ENCODE peak calls at places on chromosomes 13 and 19, in five cellular contexts. E, K, V, H and S are unnamed samples. For H3K4me1 and H3K27me3, the result is how much of the 10 kb centered on the place peaks cover.

GRCh38 chr19:38559428-38560401 is 58.0 kb downstream of the MAP4K1 start:
- DNase-seq in V (no peak), E (no peak), K (no peak), H (peak), S (no peak)

GRCh38 chr19:51415187-51415586 is 2.3 kb downstream of the SIGLEC10 start:
- DNase-seq in K (no peak), V (no peak), H (no peak), E (no peak), S (no peak)

GRCh38 chr13:27014406-27015359 is 156.9 kb downstream of the USP12 start:
- DNase-seq in V (no peak), H (no peak), K (no peak), E (no peak), S (no peak)

GRCh38 chr19:5632657-5633056 is 9.8 kb downstream of the SAFB start:
- DNase-seq in K (no peak), V (no peak), H (no peak), E (no peak), S (no peak)

GRCh38 chr19:51689751-51690358 is 3.3 kb upstream of the SPACA6 start:
- DNase-seq in K (peak), E (peak), H (peak), V (peak), S (peak)

GRCh38 chr13:113763961-113764792 is 5.2 kb downstream of the TMEM255B start:
- DNase-seq in E (no peak), H (no peak), K (no peak), V (no peak), S (no peak)

GRCh38 chr13:99548448-99548847 is 47.2 kb downstream of the TM9SF2 start:
- DNase-seq in E (no peak), V (no peak), K (no peak), H (no peak), S (no peak)

GRCh38 chr13:100029930-100030329 is 48.3 kb downstream of the ZIC2 start:
- DNase-seq in E (no peak), K (no peak), V (no peak), H (no peak), S (no peak)

GRCh38 chr19:41945135-41945766 is 13.9 kb downstream of the RABAC1 start:
- DNase-seq in V (peak), H (no peak), K (no peak), E (no peak), S (peak)

GRCh38 chr13:91017031-91017668 is 330.3 kb upstream of the MIR17HG start:
- DNase-seq in E (peak), H (no peak), K (no peak), V (peak), S (no peak)

GRCh38 chr19:48961673-48962028 is 3.5 kb upstream of the FTL start:
- DNase-seq in E (no peak), V (no peak), H (no peak), K (no peak), S (no peak)

GRCh38 chr13:30607908-30608307 is 9.8 kb upstream of the USPL1 start:
- DNase-seq in H (no peak), K (no peak), E (no peak), V (no peak), S (no peak)

GRCh38 chr13:80945328-80945727 is 604.4 kb upstream of the SPRY2 start:
- DNase-seq in E (peak), V (no peak), H (no peak), K (no peak), S (peak)

GRCh38 chr19:16078759-16079707 is 2.7 kb downstream of the TPM4 start:
- DNase-seq in V (peak), H (peak), E (peak), K (peak), S (peak)

GRCh38 chr13:32657309-32657708 is 71.1 kb downstream of the PDS5B start:
- DNase-seq in V (no peak), K (no peak), E (no peak), H (no peak), S (no peak)

GRCh38 chr13:100818706-100819105 is 144.1 kb upstream of the TMTC4 start:
- DNase-seq in V (no peak), K (no peak), E (no peak), H (no peak), S (no peak)

GRCh38 chr13:35720690-35721554 is 244.4 kb upstream of the MAB21L1 start:
- DNase-seq in E (peak), V (peak), K (peak), H (peak), S (peak)

GRCh38 chr13:39959497-39959896 is 304.0 kb downstream of the COG6 start:
- DNase-seq in K (no peak), E (no peak), H (no peak), V (no peak), S (no peak)
- H3K4me3 ChIP-seq in K (no peak), E (no peak), H (no peak), V (no peak), S (no peak)

GRCh38 chr13:110913322-110913721 is 1.5 kb downstream of the ANKRD10 start:
- DNase-seq in H (no peak), K (no peak), V (no peak), E (no peak), S (no peak)
- H3K4me1 ChIP-seq in H (half or more), K (under half), V (under half), E (under half), S (under half)

DNA sequence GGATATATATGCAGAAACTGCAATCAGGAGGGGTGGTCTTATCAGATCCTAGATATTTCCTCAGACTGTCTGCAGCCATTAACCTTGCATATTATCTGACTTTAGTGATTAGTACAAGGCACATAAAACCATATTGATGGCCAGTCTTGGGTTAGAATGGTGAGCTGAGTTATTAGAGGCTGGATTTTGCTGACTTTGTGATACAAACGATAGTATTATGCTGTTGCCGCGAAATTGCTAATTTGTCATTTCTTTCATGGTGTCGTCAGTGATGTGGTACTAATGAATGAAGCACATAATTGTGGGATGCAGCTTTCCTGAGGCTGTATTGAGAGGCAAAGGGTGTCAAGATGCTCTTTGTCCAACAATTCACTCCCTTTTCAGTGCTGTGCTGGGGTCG is 172.5 kb downstream of the TEX29 start:
- DNase-seq in V (no peak), H (no peak), K (no peak), E (no peak), S (no peak)
- H3K27me3 ChIP-seq in V (under half), H (under half), K (under half), E (under half), S (under half)

GRCh38 chr19:47661161-47661560 is 52.1 kb upstream of the EHD2 start:
- DNase-seq in E (no peak), H (peak), K (no peak), V (peak), S (peak)

GRCh38 chr19:47663435-47663910 is 49.7 kb upstream of the EHD2 start:
- DNase-seq in H (no peak), V (no peak), E (no peak), K (no peak), S (no peak)

GRCh38 chr19:47661571-47661970 is 51.7 kb upstream of the EHD2 start:
- DNase-seq in E (no peak), V (no peak), K (no peak), H (peak), S (no peak)

GRCh38 chr19:47660435-47660832 is 51.5 kb downstream of the BICRA start:
- DNase-seq in H (peak), E (no peak), V (no peak), K (no peak), S (no peak)

GRCh38 chr19:47663911-47664771 is 49.1 kb upstream of the EHD2 start:
- DNase-seq in V (peak), H (peak), E (no peak), K (peak), S (peak)
- H3K4me3 ChIP-seq in V (no peak), H (peak), E (no peak), K (no peak), S (no peak)

GRCh38 chr13:97233499-97233898 is 11.4 kb downstream of the MBNL2 start:
- DNase-seq in K (no peak), H (no peak), E (no peak), V (no peak), S (no peak)

GRCh38 chr13:97234742-97235141 is 12.6 kb downstream of the MBNL2 start:
- DNase-seq in H (no peak), V (no peak), E (no peak), K (no peak), S (no peak)

GRCh38 chr13:97235549-97236206 is 13.5 kb downstream of the MBNL2 start:
- DNase-seq in E (no peak), K (no peak), V (no peak), H (no peak), S (peak)

GRCh38 chr13:97231832-97232201 is 9.7 kb downstream of the MBNL2 start:
- DNase-seq in K (no peak), E (no peak), H (no peak), V (no peak), S (no peak)

GRCh38 chr13:97234236-97234635 is 12.1 kb downstream of the MBNL2 start:
- DNase-seq in H (no peak), E (no peak), K (no peak), V (no peak), S (no peak)
- H3K4me1 ChIP-seq in H (half or more), E (under half), K (under half), V (under half), S (under half)

GRCh38 chr19:40607898-40608621 is 6.9 kb downstream of the LTBP4 start:
- DNase-seq in K (no peak), V (no peak), E (no peak), H (no peak), S (peak)
- H3K27me3 ChIP-seq in K (under half), V (under half), E (half or more), H (under half), S (under half)

DNA sequence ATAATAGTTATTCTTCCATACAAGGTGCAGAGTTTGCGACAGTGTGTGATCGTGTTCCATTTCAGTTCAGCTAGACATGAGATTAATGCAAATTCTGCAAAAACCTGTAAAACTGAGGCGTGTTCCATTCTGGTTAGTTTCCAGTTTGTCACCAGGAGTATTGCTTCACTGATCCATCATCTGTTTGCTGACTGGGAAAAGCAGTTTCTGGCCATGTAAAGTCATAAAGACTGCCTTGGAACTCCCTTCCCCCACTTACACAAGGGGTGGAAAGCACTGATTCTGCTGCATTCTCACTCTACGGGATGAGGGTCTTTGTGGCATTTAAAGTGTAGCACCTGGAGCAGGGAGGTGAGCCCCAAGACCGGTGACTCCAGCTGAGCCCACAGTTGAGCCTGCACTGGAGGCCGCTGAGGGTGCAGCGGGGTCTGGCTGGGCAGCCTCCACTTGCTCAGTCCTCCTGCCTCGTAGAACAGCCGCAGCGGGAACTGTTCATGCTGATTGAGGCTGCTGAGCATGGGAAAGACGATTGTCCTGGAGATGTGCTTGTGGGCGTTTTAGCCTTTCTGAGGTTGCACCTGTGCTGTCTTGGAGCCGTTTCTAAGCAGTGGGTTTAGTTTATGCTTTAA is 2.0 kb downstream of the ZNF57 start:
- DNase-seq in E (no peak), H (no peak), V (no peak), K (no peak), S (no peak)
- H3K4me3 ChIP-seq in E (no peak), H (no peak), V (no peak), K (no peak), S (no peak)